ENCODE peak calls at places on chromosomes 1 and 21, in four cellular contexts. K is transverse colon; I is Jurkat, Clone E6-1; X is renal cortical epithelial cell. Y is an unnamed sample.

GRCh38 chr1:234500269-234500668 is 21.3 kb upstream of the TARBP1 start:
- DNase-seq in K (peak), I (no peak), X (peak), Y (peak)

GRCh38 chr1:42658880-42659337 is 686 bp downstream of the PPIH start:
- DNase-seq in K (no peak), I (no peak), X (peak), Y (peak)

GRCh38 chr1:78170845-78171244 is 125.1 kb downstream of the GIPC2 start:
- DNase-seq in K (no peak), I (no peak), X (no peak), Y (no peak)

GRCh38 chr21:41366522-41367151 is 4.8 kb downstream of the MX2 start:
- DNase-seq in K (peak), I (no peak), X (peak), Y (peak)

GRCh38 chr21:42233067-42233981 is 14.4 kb downstream of the ABCG1 start:
- DNase-seq in K (peak), I (peak), X (no peak), Y (peak)

GRCh38 chr1:52629021-52629643 is 3.8 kb upstream of the SHISAL2A start:
- DNase-seq in K (no peak), I (no peak), X (no peak), Y (no peak)

GRCh38 chr1:224092601-224093000 is 21.3 kb upstream of the FBXO28 start:
- DNase-seq in K (no peak), I (no peak), X (no peak), Y (no peak)

GRCh38 chr1:39751595-39751994 is 12.9 kb downstream of the PPIE start:
- DNase-seq in K (no peak), I (no peak), X (no peak), Y (no peak)

GRCh38 chr1:93061895-93062792 is 16.9 kb upstream of the MTF2 start:
- DNase-seq in K (peak), I (peak), X (peak), Y (peak)

GRCh38 chr1:200724064-200724463 is 14.6 kb upstream of the CAMSAP2 start:
- DNase-seq in K (no peak), I (no peak), X (peak), Y (peak)

GRCh38 chr1:78044796-78045599 is 768 bp upstream of the GIPC2 start:
- DNase-seq in K (peak), I (no peak), X (no peak), Y (no peak)

GRCh38 chr1:9061949-9062555 is 7.4 kb downstream of the SLC2A5 start:
- DNase-seq in K (no peak), I (no peak), X (peak), Y (no peak)

GRCh38 chr1:153616144-153616884 is at the start of gene S100A14:
- DNase-seq in K (peak), I (no peak), X (peak), Y (peak)

GRCh38 chr1:27992271-27992670 is 32.5 kb downstream of the XKR8 start:
- DNase-seq in K (no peak), I (peak), X (no peak), Y (no peak)

GRCh38 chr1:214435867-214436266 is 115.5 kb downstream of the PTPN14 start:
- DNase-seq in K (no peak), I (no peak), X (no peak), Y (no peak)

GRCh38 chr1:55252942-55253589 is 37.9 kb upstream of the USP24 start:
- DNase-seq in K (no peak), I (no peak), X (no peak), Y (no peak)

GRCh38 chr1:211603191-211603701 is 24.3 kb upstream of the SLC30A1 start:
- DNase-seq in K (peak), I (no peak), X (no peak), Y (peak)

GRCh38 chr1:212567676-212568075 is 40.9 kb upstream of the ATF3 start:
- DNase-seq in K (no peak), I (no peak), X (no peak), Y (no peak)

GRCh38 chr1:12634696-12635202 is 9.1 kb upstream of the AADACL4 start:
- DNase-seq in K (no peak), I (no peak), X (no peak), Y (no peak)

GRCh38 chr1:203036135-203036534 is 9.8 kb downstream of the PPFIA4 start:
- DNase-seq in K (no peak), I (no peak), X (no peak), Y (no peak)

GRCh38 chr1:19682257-19682656 is 17.6 kb downstream of the HTR6 start:
- DNase-seq in K (no peak), I (no peak), X (peak), Y (peak)

GRCh38 chr1:1290238-1290731 is 10.0 kb downstream of the SCNN1D start:
- DNase-seq in K (peak), I (no peak), X (no peak), Y (no peak)

Y was measured in bronchial epithelial cell.